ENCODE peak calls at places on chromosome X, in six cellular contexts. C is esophagus squamous epithelium, J is neuronal stem cell, T is breast epithelium, G is right atrium auricular region, F is left ventricle myocardium inferior. K is an unnamed sample.

GRCh38 chrX:48890296-48890925 is 7.2 kb downstream of the TIMM17B start:
- DNase-seq in F (no peak), J (no peak), T (no peak), G (no peak), C (no peak), K (no peak)

GRCh38 chrX:120452131-120452530 is 17.0 kb downstream of the LAMP2 start:
- DNase-seq in F (no peak), C (no peak), T (no peak), J (peak; percentile 0), G (no peak), K (no peak)

GRCh38 chrX:101749436-101749835 is 89.8 kb upstream of the ARMCX2 start:
- DNase-seq in J (no peak), C (no peak), G (no peak), T (no peak), F (no peak), K (no peak)

GRCh38 chrX:110284159-110284558 is 33.7 kb downstream of the AMMECR1 start:
- DNase-seq in C (no peak), T (no peak), G (no peak), F (no peak), J (no peak), K (no peak)

GRCh38 chrX:129019412-129019811 is 503.9 kb downstream of the SMARCA1 start:
- DNase-seq in F (no peak), G (no peak), T (no peak), C (no peak), J (no peak), K (no peak)

GRCh38 chrX:10597871-10598270 is 22.5 kb downstream of the MID1 start:
- DNase-seq in T (no peak), J (no peak), G (no peak), C (no peak), F (no peak), K (no peak)

GRCh38 chrX:54891573-54891972 is 29.1 kb upstream of the TRO start:
- DNase-seq in T (no peak), F (no peak), G (no peak), C (no peak), J (peak; percentile 0), K (no peak)

GRCh38 chrX:68504237-68504636 is 5.4 kb downstream of the YIPF6 start:
- DNase-seq in F (no peak), T (no peak), J (no peak), C (no peak), G (no peak), K (no peak)

GRCh38 chrX:137926090-137926489 is 360.2 kb downstream of the ZIC3 start:
- DNase-seq in G (no peak), T (no peak), J (peak; percentile 27), C (no peak), F (no peak), K (no peak)

GRCh38 chrX:97474933-97475332 is 591.2 kb downstream of the RPA4 start:
- DNase-seq in T (no peak), F (no peak), C (no peak), G (no peak), J (no peak), K (no peak)

GRCh38 chrX:124098089-124098488 is 136.6 kb downstream of the STAG2 start:
- DNase-seq in J (no peak), C (no peak), F (no peak), T (no peak), G (no peak), K (no peak)

GRCh38 chrX:1147641-1148515 is 64.6 kb downstream of the CRLF2 start:
- DNase-seq in J (no peak), G (no peak), C (no peak), T (peak; percentile 51), F (no peak), K (no peak)

GRCh38 chrX:31656013-31656412 is 584.2 kb upstream of the FTHL17 start:
- DNase-seq in T (no peak), F (no peak), J (no peak), C (no peak), G (no peak), K (no peak)

GRCh38 chrX:30635630-30636029 is 17.6 kb upstream of the GK start:
- DNase-seq in F (no peak), G (no peak), C (no peak), J (no peak), T (no peak), K (no peak)

GRCh38 chrX:2635366-2635765 is 55.7 kb upstream of the CD99 start:
- DNase-seq in C (no peak), T (no peak), J (no peak), G (no peak), F (no peak), K (no peak)

GRCh38 chrX:68757331-68757730 is 71.5 kb upstream of the EFNB1 start:
- DNase-seq in G (peak; percentile 32), F (no peak), T (no peak), J (no peak), C (no peak), K (no peak)

GRCh38 chrX:49627030-49627777 is 28.4 kb downstream of the GAGE1 start:
- DNase-seq in C (no peak), F (peak; percentile 12), G (no peak), J (no peak), T (no peak), K (peak; percentile 48)

GRCh38 chrX:5775985-5776384 is 452.7 kb downstream of the NLGN4X start:
- DNase-seq in F (no peak), C (no peak), G (no peak), J (no peak), T (no peak), K (no peak)

GRCh38 chrX:11702965-11703631 is 37.4 kb upstream of the ARHGAP6 start:
- DNase-seq in G (no peak), C (no peak), T (no peak), J (no peak), F (no peak), K (no peak)

GRCh38 chrX:107675823-107676555 is 47.7 kb downstream of the PRPS1 start:
- DNase-seq in G (no peak), C (no peak), J (no peak), T (no peak), F (no peak), K (no peak)
- H3K4me3 ChIP-seq in G (peak overlapping the region; percentile 50), C (peak overlapping the region; percentile 70), J (no peak overlapping the region), T (peak overlapping the region; percentile 64), F (peak overlapping the region; percentile 66), K (peak overlapping the region; percentile 11)

GRCh38 chrX:41922125-41922521 is 1.2 kb downstream of the CASK start:
- DNase-seq in F (no peak), G (no peak), J (no peak), C (no peak), T (no peak), K (no peak)
- H3K27ac ChIP-seq in F (peak overlapping the region; percentile 92), G (peak overlapping the region; percentile 78), J (peak overlapping the region; percentile 85), C (peak overlapping the region; percentile 93), T (peak overlapping the region; percentile 81), K (no peak overlapping the region)

GRCh38 chrX:46326161-46326560 is 219.1 kb downstream of the ZNF674 start:
- DNase-seq in T (no peak), C (no peak), G (no peak), F (no peak), J (no peak), K (no peak)
- H3K4me1 ChIP-seq in T (peaks cover 6% of the 10 kb centered on the region), C (no peaks in the 10 kb centered on the region), G (no peaks in the 10 kb centered on the region), F (no peaks in the 10 kb centered on the region), J (peaks cover 7% of the 10 kb centered on the region), K (no peaks in the 10 kb centered on the region)

DNA sequence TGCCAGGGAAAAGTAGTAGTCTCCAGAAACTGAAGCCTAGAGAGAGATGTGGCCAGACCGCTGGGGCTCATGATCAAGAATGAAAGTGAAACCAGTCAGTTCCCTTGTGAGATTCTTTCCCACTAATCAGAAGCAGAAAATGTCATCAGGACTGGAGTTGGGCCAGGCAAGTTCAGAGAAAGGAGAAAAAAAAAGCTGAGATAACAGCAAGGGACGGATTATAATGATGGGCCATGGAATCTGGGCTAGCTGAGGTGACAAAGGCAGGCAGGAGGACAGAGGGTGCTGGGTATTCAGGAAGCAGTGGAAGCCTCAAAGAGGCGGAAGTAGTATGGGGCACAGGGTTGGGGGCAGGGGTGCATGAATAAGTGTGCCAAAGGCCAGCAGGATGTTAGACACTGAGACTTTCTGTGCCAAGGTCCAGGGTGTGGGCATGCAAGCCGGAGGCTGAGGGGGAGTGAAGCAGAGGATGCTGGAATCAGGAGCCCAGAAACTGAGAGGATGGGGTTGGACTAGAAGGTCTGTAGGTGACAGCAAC is 2.5 kb downstream of the CXorf38 start:
- DNase-seq in J (no peak), C (peak; percentile 7), F (peak; percentile 25), T (no peak), G (peak; percentile 71), K (peak; percentile 71)
- H3K4me3 ChIP-seq in J (no peak overlapping the region), C (peak overlapping the region; percentile 55), F (peak overlapping the region; percentile 58), T (peak overlapping the region; percentile 53), G (peak overlapping the region; percentile 41), K (no peak overlapping the region)